ENCODE peak calls at places on chromosomes 16 and 17, in four cellular contexts. C, F, K and A are unnamed samples.

GRCh38 chr17:71071837-71072236 is 902.5 kb downstream of the KCNJ2 start:
- DNase-seq in C (no peak), K (no peak), F (no peak), A (no peak)

GRCh38 chr17:32103476-32104113 is 38.7 kb upstream of the RHOT1 start:
- DNase-seq in K (no peak), C (no peak), F (no peak), A (no peak)

GRCh38 chr16:13453325-13453724 is 466.6 kb upstream of the ERCC4 start:
- DNase-seq in K (no peak), F (peak), C (no peak), A (no peak)

GRCh38 chr17:61770043-61770442 is 93.3 kb downstream of the BRIP1 start:
- DNase-seq in F (no peak), K (no peak), C (no peak), A (no peak)

GRCh38 chr17:17876959-17877547 is 40.3 kb upstream of the SREBF1 start:
- DNase-seq in K (no peak), C (no peak), F (peak), A (no peak)

GRCh38 chr16:27389272-27389961 is 12.6 kb upstream of the IL21R start:
- DNase-seq in F (no peak), C (no peak), K (no peak), A (no peak)

GRCh38 chr16:47503936-47504335 is 42.8 kb downstream of the PHKB start:
- DNase-seq in K (no peak), F (no peak), C (no peak), A (no peak)

GRCh38 chr16:68479271-68479670 is 31.0 kb upstream of the SMPD3 start:
- DNase-seq in F (no peak), C (no peak), K (no peak), A (no peak)

GRCh38 chr16:10338426-10338825 is 47.4 kb upstream of the ATF7IP2 start:
- DNase-seq in K (no peak), C (no peak), F (no peak), A (no peak)

GRCh38 chr16:56344518-56345405 is 80.6 kb downstream of the AMFR start:
- DNase-seq in C (no peak), F (peak), K (no peak), A (no peak)

GRCh38 chr17:63358111-63358839 is 87.8 kb downstream of the CYB561 start:
- DNase-seq in C (no peak), F (no peak), K (no peak), A (no peak)

GRCh38 chr17:1919206-1919605 is 89.4 kb downstream of the RPA1 start:
- DNase-seq in K (no peak), F (no peak), C (no peak), A (no peak)

GRCh38 chr16:3029499-3030127 is 5.8 kb downstream of the THOC6 start:
- DNase-seq in C (peak), F (peak), K (no peak), A (peak)

GRCh38 chr17:869567-870530 is 87.7 kb downstream of the MRM3 start:
- DNase-seq in F (no peak), C (no peak), K (no peak), A (no peak)

GRCh38 chr17:44171931-44172455 is 1.5 kb downstream of the ASB16 start:
- DNase-seq in K (no peak), F (no peak), C (no peak), A (no peak)

GRCh38 chr17:76246080-76247066 is 6.1 kb upstream of the RNF157 start:
- DNase-seq in F (no peak), C (no peak), K (no peak), A (peak)

GRCh38 chr17:9517396-9517795 is 58.2 kb downstream of the STX8 start:
- DNase-seq in F (no peak), C (no peak), K (no peak), A (no peak)

GRCh38 chr17:82449883-82450356 is 632 bp downstream of the CYBC1 start:
- DNase-seq in F (no peak), K (no peak), C (peak), A (no peak)

GRCh38 chr16:49548571-49548970 is 175.0 kb downstream of the C16orf78 start:
- DNase-seq in F (no peak), C (no peak), K (no peak), A (no peak)

GRCh38 chr17:12985431-12986285 is 32.2 kb downstream of the ELAC2 start:
- DNase-seq in F (no peak), C (no peak), K (no peak), A (no peak)

GRCh38 chr17:5378566-5379207 is 40.8 kb downstream of the NUP88 start:
- DNase-seq in F (no peak), C (no peak), K (no peak), A (no peak)